ENCODE peak calls at places on chromosomes 11 and 22, in six cellular contexts. J is H1, Z is HepG2, K is K562, R is SK-N-SH, Y is GM12878. V is an unnamed sample.

GRCh38 chr11:95832763-95833162 is 42.5 kb downstream of the CEP57 start:
- DNase-seq in J (no peak), R (no peak), K (no peak), Y (no peak), Z (no peak), V (no peak)

GRCh38 chr11:76626266-76626665 is 44.3 kb downstream of the LRRC32 start:
- DNase-seq in Z (no peak), K (no peak), J (no peak), Y (no peak), R (no peak), V (no peak)

GRCh38 chr11:67022341-67022933 is 497 bp upstream of the SYT12 start:
- DNase-seq in J (no peak), Y (no peak), Z (no peak), R (peak; percentile 69), K (no peak), V (no peak)

GRCh38 chr11:375065-376025 is 6.0 kb downstream of the B4GALNT4 start:
- DNase-seq in Z (no peak), J (no peak), K (no peak), Y (no peak), R (peak; percentile 43), V (no peak)

GRCh38 chr11:96313163-96313562 is 29.8 kb downstream of the MAML2 start:
- DNase-seq in J (no peak), Y (no peak), Z (no peak), R (no peak), K (no peak), V (no peak)

GRCh38 chr11:71383461-71383860 is 64.7 kb downstream of the DHCR7 start:
- DNase-seq in J (no peak), K (no peak), R (no peak), Z (no peak), Y (peak; percentile 62), V (no peak)

GRCh38 chr22:44890416-44891292 is 119.2 kb downstream of the PHF21B start:
- DNase-seq in R (no peak), K (no peak), Y (no peak), J (no peak), Z (no peak), V (no peak)

GRCh38 chr22:36329217-36330078 is 58.3 kb downstream of the MYH9 start:
- DNase-seq in J (peak; percentile 94), K (peak; percentile 71), Y (no peak), R (peak; percentile 58), Z (peak; percentile 89), V (peak; percentile 81)

GRCh38 chr11:69321877-69322350 is 28.0 kb downstream of the MYEOV start:
- DNase-seq in K (no peak), Y (no peak), J (no peak), R (no peak), Z (no peak), V (no peak)

GRCh38 chr11:119144825-119145476 is 3.9 kb upstream of the ABCG4 start:
- DNase-seq in R (peak; percentile 93), J (no peak), Y (no peak), Z (peak; percentile 77), K (peak; percentile 95), V (peak; percentile 41)

GRCh38 chr22:31302021-31302420 is 9.7 kb upstream of the PIK3IP1 start:
- DNase-seq in Z (no peak), R (no peak), K (no peak), J (no peak), Y (no peak), V (no peak)

GRCh38 chr11:8719260-8720190 is 36.9 kb downstream of the RPL27A start:
- DNase-seq in J (no peak), R (no peak), K (no peak), Y (no peak), Z (peak; percentile 48), V (no peak)

GRCh38 chr11:82975882-82976281 is 74.3 kb downstream of the DDIAS start:
- DNase-seq in Z (no peak), R (no peak), J (no peak), Y (no peak), K (no peak), V (no peak)
- TF ChIP-seq GABPA in Z (no peak), R (no peak), J (no peak), Y (no peak), K (no peak), V (no peak)

GRCh38 chr11:63532150-63532549 is 4.5 kb upstream of the PLAAT4 start:
- DNase-seq in Y (no peak), J (no peak), K (no peak), R (no peak), Z (no peak), V (no peak)
- H3K27ac ChIP-seq in Y (no peak overlapping the region), J (peak overlapping the region; percentile 63), K (peak overlapping the region; percentile 76), R (no peak overlapping the region), Z (no peak overlapping the region), V (no peak overlapping the region)

GRCh38 chr22:43883012-43883661 is 8.7 kb downstream of the PNPLA5 start:
- DNase-seq in R (peak; percentile 74), K (peak; percentile 76), J (peak; percentile 65), Y (no peak), Z (peak; percentile 77), V (peak; percentile 47)
- TF ChIP-seq CTCF in R (peak; percentile 57), K (peak; percentile 78), J (peak; percentile 92), Y (peak; percentile 73), Z (peak; percentile 89), V (peak; percentile 64)

GRCh38 chr11:74460481-74461154 is 6.7 kb downstream of the KCNE3 start:
- DNase-seq in Z (no peak), Y (no peak), R (no peak), J (no peak), K (peak; percentile 65), V (peak; percentile 78)
- TF ChIP-seq GABPA in Z (no peak), Y (no peak), R (no peak), J (no peak), K (no peak), V (no peak)

GRCh38 chr11:132499661-132500060 is 1032.6 kb downstream of the OPCML start:
- DNase-seq in Z (no peak), J (no peak), Y (no peak), K (no peak), R (no peak), V (no peak)
- H3K27ac ChIP-seq in Z (no peak overlapping the region), J (no peak overlapping the region), Y (no peak overlapping the region), K (no peak overlapping the region), R (no peak overlapping the region), V (no peak overlapping the region)

V was measured in HL-60.